ENCODE peak calls at places on chromosomes 6 and 20, in seven cellular contexts. One of them, this sample, is unnamed.

GRCh38 chr6:88840289-88840688 is 123.1 kb downstream of the RNGTT start:
- DNase-seq in mucosa of gallbladder: no peak
- DNase-seq in activated B cell treated with CpG ODN at 0.5 μM for 24 hours: no peak
- DNase-seq in foreskin fibroblast: no peak
- DNase-seq in brain microvascular endothelial cell: no peak
- DNase-seq in NCI-H1930: no peak
- DNase-seq in GF-D8: no peak
- DNase-seq in this sample: no peak

GRCh38 chr6:129280719-129281118 is 397.8 kb downstream of the LAMA2 start:
- DNase-seq in mucosa of gallbladder: no peak
- DNase-seq in activated B cell treated with CpG ODN at 0.5 μM for 24 hours: no peak
- DNase-seq in foreskin fibroblast: no peak
- DNase-seq in brain microvascular endothelial cell: no peak
- DNase-seq in NCI-H1930: no peak
- DNase-seq in GF-D8: no peak
- DNase-seq in this sample: no peak

GRCh38 chr6:148448371-148449010 is 105.9 kb downstream of the SASH1 start:
- DNase-seq in mucosa of gallbladder: no peak
- DNase-seq in activated B cell treated with CpG ODN at 0.5 μM for 24 hours: no peak
- DNase-seq in foreskin fibroblast: no peak
- DNase-seq in brain microvascular endothelial cell: no peak
- DNase-seq in NCI-H1930: no peak
- DNase-seq in GF-D8: no peak
- DNase-seq in this sample: no peak

GRCh38 chr20:25319241-25320034 is 71.2 kb downstream of the ABHD12 start:
- DNase-seq in mucosa of gallbladder: no peak
- DNase-seq in activated B cell treated with CpG ODN at 0.5 μM for 24 hours: peak
- DNase-seq in foreskin fibroblast: no peak
- DNase-seq in brain microvascular endothelial cell: no peak
- DNase-seq in NCI-H1930: no peak
- DNase-seq in GF-D8: no peak
- DNase-seq in this sample: no peak

GRCh38 chr6:109015185-109015584 is 79.5 kb downstream of the SESN1 start:
- DNase-seq in mucosa of gallbladder: no peak
- DNase-seq in activated B cell treated with CpG ODN at 0.5 μM for 24 hours: no peak
- DNase-seq in foreskin fibroblast: no peak
- DNase-seq in brain microvascular endothelial cell: no peak
- DNase-seq in NCI-H1930: no peak
- DNase-seq in GF-D8: no peak
- DNase-seq in this sample: no peak

GRCh38 chr6:43496370-43497128 is 13.6 kb downstream of the LRRC73 start:
- DNase-seq in mucosa of gallbladder: no peak
- DNase-seq in activated B cell treated with CpG ODN at 0.5 μM for 24 hours: no peak
- DNase-seq in foreskin fibroblast: peak
- DNase-seq in brain microvascular endothelial cell: peak
- DNase-seq in NCI-H1930: no peak
- DNase-seq in GF-D8: no peak
- DNase-seq in this sample: peak

GRCh38 chr6:692858-693736 is at the start of gene EXOC2:
- DNase-seq in mucosa of gallbladder: peak
- DNase-seq in activated B cell treated with CpG ODN at 0.5 μM for 24 hours: peak
- DNase-seq in foreskin fibroblast: peak
- DNase-seq in brain microvascular endothelial cell: peak
- DNase-seq in NCI-H1930: peak
- DNase-seq in GF-D8: peak
- DNase-seq in this sample: peak

GRCh38 chr6:33589723-33590530 is 9.9 kb upstream of the BAK1 start:
- DNase-seq in mucosa of gallbladder: peak
- DNase-seq in activated B cell treated with CpG ODN at 0.5 μM for 24 hours: peak
- DNase-seq in foreskin fibroblast: peak
- DNase-seq in brain microvascular endothelial cell: peak
- DNase-seq in NCI-H1930: peak
- DNase-seq in GF-D8: no peak
- DNase-seq in this sample: peak

GRCh38 chr6:473759-474453 is 82.4 kb downstream of the IRF4 start:
- DNase-seq in mucosa of gallbladder: no peak
- DNase-seq in activated B cell treated with CpG ODN at 0.5 μM for 24 hours: no peak
- DNase-seq in foreskin fibroblast: no peak
- DNase-seq in brain microvascular endothelial cell: no peak
- DNase-seq in NCI-H1930: no peak
- DNase-seq in GF-D8: no peak
- DNase-seq in this sample: no peak

GRCh38 chr6:1720620-1721322 is 111.1 kb downstream of the FOXC1 start:
- DNase-seq in mucosa of gallbladder: no peak
- DNase-seq in activated B cell treated with CpG ODN at 0.5 μM for 24 hours: no peak
- DNase-seq in foreskin fibroblast: no peak
- DNase-seq in brain microvascular endothelial cell: no peak
- DNase-seq in NCI-H1930: no peak
- DNase-seq in GF-D8: no peak
- DNase-seq in this sample: no peak

GRCh38 chr20:60057123-60057865 is 99.1 kb downstream of the CDH26 start:
- DNase-seq in mucosa of gallbladder: peak
- DNase-seq in activated B cell treated with CpG ODN at 0.5 μM for 24 hours: peak
- DNase-seq in foreskin fibroblast: peak
- DNase-seq in brain microvascular endothelial cell: peak
- DNase-seq in NCI-H1930: peak
- DNase-seq in GF-D8: peak
- DNase-seq in this sample: peak

GRCh38 chr6:110532401-110532800 is 56.0 kb upstream of the SLC22A16 start:
- DNase-seq in mucosa of gallbladder: no peak
- DNase-seq in activated B cell treated with CpG ODN at 0.5 μM for 24 hours: no peak
- DNase-seq in foreskin fibroblast: no peak
- DNase-seq in brain microvascular endothelial cell: no peak
- DNase-seq in NCI-H1930: no peak
- DNase-seq in GF-D8: no peak
- DNase-seq in this sample: no peak

This sample was measured in NCI-H226.